ENCODE peak calls at places on chromosomes 13 and 19, in five cellular contexts. R is tibial nerve, V is Peyer's patch, S is GM23338, K is heart right ventricle. E is an unnamed sample.

GRCh38 chr19:4913996-4914735 is 4.9 kb downstream of the UHRF1 start:
- DNase-seq in R (no peak), V (peak; percentile 25), S (no peak), K (no peak), E (no peak)

GRCh38 chr13:76885203-76886004 is 801 bp downstream of the KCTD12 start:
- DNase-seq in R (peak; percentile 68), V (peak; percentile 66), S (peak; percentile 80), K (peak; percentile 71), E (peak; percentile 54)

GRCh38 chr13:106532111-106532929 is 3.1 kb downstream of the EFNB2 start:
- DNase-seq in R (no peak), V (no peak), S (no peak), K (no peak), E (no peak)

GRCh38 chr19:35106291-35106583 is 9.4 kb upstream of the FXYD3 start:
- DNase-seq in R (no peak), V (no peak), S (no peak), K (no peak), E (peak; percentile 88)

GRCh38 chr13:50512602-50513527 is 330.6 kb downstream of the DLEU7 start:
- DNase-seq in R (peak; percentile 38), V (peak; percentile 80), S (no peak), K (peak; percentile 65), E (no peak)

GRCh38 chr13:20414475-20415287 is 111.0 kb downstream of the CRYL1 start:
- DNase-seq in R (no peak), V (no peak), S (peak; percentile 69), K (no peak), E (no peak)

GRCh38 chr13:75762066-75762937 is 126.2 kb downstream of the LMO7 start:
- DNase-seq in R (no peak), V (peak; percentile 21), S (no peak), K (no peak), E (no peak)

GRCh38 chr19:45911291-45911690 is 3.3 kb downstream of the NANOS2 start:
- DNase-seq in R (no peak), V (no peak), S (no peak), K (no peak), E (no peak)

GRCh38 chr13:43374621-43375020 is 351.2 kb downstream of the DNAJC15 start:
- DNase-seq in R (no peak), V (no peak), S (no peak), K (no peak), E (no peak)

GRCh38 chr19:47507924-47508553 is 6.8 kb downstream of the NAPA start:
- DNase-seq in R (no peak), V (no peak), S (peak; percentile 36), K (no peak), E (no peak)

GRCh38 chr19:35168261-35168660 is 13.7 kb downstream of the FXYD5 start:
- DNase-seq in R (no peak), V (no peak), S (no peak), K (no peak), E (no peak)

GRCh38 chr13:74424455-74424854 is 290.3 kb upstream of the KLF12 start:
- DNase-seq in R (no peak), V (no peak), S (no peak), K (no peak), E (no peak)

GRCh38 chr19:45878043-45878794 is 7.7 kb downstream of the IRF2BP1 start:
- DNase-seq in R (no peak), V (no peak), S (no peak), K (no peak), E (no peak)

GRCh38 chr13:19910336-19911072 is 47.1 kb upstream of the ZMYM5 start:
- DNase-seq in R (no peak), V (no peak), S (no peak), K (no peak), E (no peak)

GRCh38 chr13:99176309-99177276 is 24.1 kb upstream of the UBAC2 start:
- DNase-seq in R (peak; percentile 36), V (peak; percentile 85), S (peak; percentile 94), K (peak; percentile 67), E (peak; percentile 30)

GRCh38 chr19:3818479-3818878 is 32.3 kb upstream of the MATK start:
- DNase-seq in R (no peak), V (no peak), S (no peak), K (no peak), E (peak; percentile 21)

GRCh38 chr13:77519808-77520207 is 15.7 kb upstream of the SCEL start:
- DNase-seq in R (no peak), V (no peak), S (no peak), K (no peak), E (no peak)

GRCh38 chr13:109869312-109870237 is 83.2 kb upstream of the IRS2 start:
- DNase-seq in R (peak; percentile 42), V (no peak), S (peak; percentile 28), K (peak; percentile 81), E (peak; percentile 40)

GRCh38 chr13:106036870-106037269 is 498.6 kb downstream of the EFNB2 start:
- DNase-seq in R (no peak), V (no peak), S (peak; percentile 39), K (no peak), E (no peak)

GRCh38 chr19:2296141-2296540 is 11.8 kb downstream of the LINGO3 start:
- DNase-seq in R (no peak), V (no peak), S (no peak), K (no peak), E (no peak)

GRCh38 chr19:41940443-41941409 is 12.5 kb upstream of the ERFL start:
- DNase-seq in R (no peak), V (no peak), S (peak; percentile 17), K (no peak), E (no peak)

GRCh38 chr19:58563034-58563573 is 4.7 kb upstream of the UBE2M start:
- DNase-seq in R (no peak), V (no peak), S (peak; percentile 50), K (no peak), E (no peak)

GRCh38 chr13:99031725-99032298 is 53.9 kb upstream of the DOCK9 start:
- DNase-seq in R (no peak), V (no peak), S (no peak), K (no peak), E (no peak)

GRCh38 chr19:35214766-35215422 is 13.6 kb downstream of the FAM187B start:
- DNase-seq in R (no peak), V (no peak), S (no peak), K (no peak), E (no peak)

GRCh38 chr13:59914556-59914955 is 249.2 kb downstream of the DIAPH3 start:
- DNase-seq in R (no peak), V (no peak), S (no peak), K (no peak), E (no peak)

GRCh38 chr13:101181076-101181685 is 235.1 kb downstream of the NALCN start:
- DNase-seq in R (no peak), V (no peak), S (no peak), K (no peak), E (no peak)

GRCh38 chr19:16896098-16896912 is 7.5 kb downstream of the F2RL3 start:
- DNase-seq in R (no peak), V (no peak), S (peak; percentile 63), K (no peak), E (no peak)

GRCh38 chr19:36837902-36838783 is at the start of gene ZNF790:
- DNase-seq in R (peak; percentile 60), V (peak; percentile 75), S (peak; percentile 97), K (peak; percentile 85), E (peak; percentile 86)

GRCh38 chr19:3945838-3946237 is 13.0 kb downstream of the NMRK2 start:
- DNase-seq in R (no peak), V (no peak), S (no peak), K (no peak), E (no peak)

GRCh38 chr13:29581666-29582065 is 13.8 kb downstream of the SLC7A1 start:
- DNase-seq in R (no peak), V (no peak), S (peak; percentile 50), K (no peak), E (no peak)

GRCh38 chr19:15461694-15462093 is 2.6 kb downstream of the RASAL3 start:
- DNase-seq in R (no peak), V (no peak), S (no peak), K (no peak), E (no peak)
- H3K27ac ChIP-seq in R (no peak overlapping the region), V (no peak overlapping the region), S (no peak overlapping the region), K (no peak overlapping the region), E (no peak overlapping the region)

GRCh38 chr19:18291019-18291524 is 9.7 kb upstream of the JUND start:
- DNase-seq in R (no peak), V (no peak), S (peak; percentile 26), K (peak; percentile 50), E (no peak)
- H3K27ac ChIP-seq in R (peak overlapping the region; percentile 98), V (peak overlapping the region; percentile 99), S (peak overlapping the region; percentile 98), K (peak overlapping the region; percentile 100), E (peak overlapping the region; percentile 94)

DNA sequence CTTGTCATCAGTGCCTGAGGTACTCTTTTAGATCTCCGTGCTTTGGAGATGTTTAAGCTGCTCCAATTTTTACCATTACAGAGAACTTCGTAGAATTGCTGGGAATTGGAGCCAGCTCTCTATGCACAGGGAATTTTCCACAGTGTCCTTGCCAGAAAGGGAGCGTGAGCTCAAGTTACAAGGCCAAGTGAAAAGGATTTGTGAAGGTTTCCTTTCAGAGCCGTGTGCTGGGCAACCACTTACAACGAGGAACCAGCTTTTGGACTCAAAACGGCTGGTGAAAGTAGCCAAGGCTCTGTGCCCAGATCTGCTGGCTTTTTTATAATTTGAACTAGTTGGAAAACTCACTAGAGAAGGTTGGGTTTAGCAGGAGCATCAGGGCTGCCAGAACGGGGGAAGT is 82.5 kb downstream of the NUFIP1 start:
- DNase-seq in R (no peak), V (no peak), S (no peak), K (no peak), E (peak; percentile 12)
- H3K27ac ChIP-seq in R (peak overlapping the region; percentile 79), V (peak overlapping the region; percentile 80), S (no peak overlapping the region), K (no peak overlapping the region), E (no peak overlapping the region)

DNA sequence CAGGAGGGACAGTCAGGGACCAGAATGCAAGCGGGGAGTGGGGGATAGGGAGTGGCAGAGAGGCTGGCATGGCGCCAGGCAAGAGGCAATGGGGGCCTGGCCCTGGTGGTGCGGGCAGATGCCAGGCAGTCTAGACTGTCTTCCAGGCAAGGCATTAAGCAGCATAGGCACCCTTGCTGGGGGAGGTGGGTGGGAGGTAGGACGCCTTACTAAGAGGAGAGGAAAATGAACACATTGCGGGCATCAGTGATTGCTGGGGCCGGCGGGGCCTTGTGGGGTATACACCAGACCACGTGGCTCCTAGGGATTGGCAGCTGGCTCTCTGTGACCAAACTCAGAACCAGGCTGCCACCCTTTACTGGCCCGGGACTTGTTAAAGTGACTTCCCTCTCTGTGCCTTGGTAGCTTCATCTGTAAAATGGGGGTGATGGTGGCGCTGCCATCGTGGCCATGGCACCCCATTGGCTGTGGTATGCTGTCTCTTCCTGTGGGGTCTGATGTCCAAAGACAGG is 46.0 kb downstream of the DNM2 start:
- DNase-seq in R (no peak), V (no peak), S (no peak), K (no peak), E (no peak)
- H3K27ac ChIP-seq in R (no peak overlapping the region), V (peak overlapping the region; percentile 84), S (no peak overlapping the region), K (peak overlapping the region; percentile 78), E (peak overlapping the region; percentile 75)

DNA sequence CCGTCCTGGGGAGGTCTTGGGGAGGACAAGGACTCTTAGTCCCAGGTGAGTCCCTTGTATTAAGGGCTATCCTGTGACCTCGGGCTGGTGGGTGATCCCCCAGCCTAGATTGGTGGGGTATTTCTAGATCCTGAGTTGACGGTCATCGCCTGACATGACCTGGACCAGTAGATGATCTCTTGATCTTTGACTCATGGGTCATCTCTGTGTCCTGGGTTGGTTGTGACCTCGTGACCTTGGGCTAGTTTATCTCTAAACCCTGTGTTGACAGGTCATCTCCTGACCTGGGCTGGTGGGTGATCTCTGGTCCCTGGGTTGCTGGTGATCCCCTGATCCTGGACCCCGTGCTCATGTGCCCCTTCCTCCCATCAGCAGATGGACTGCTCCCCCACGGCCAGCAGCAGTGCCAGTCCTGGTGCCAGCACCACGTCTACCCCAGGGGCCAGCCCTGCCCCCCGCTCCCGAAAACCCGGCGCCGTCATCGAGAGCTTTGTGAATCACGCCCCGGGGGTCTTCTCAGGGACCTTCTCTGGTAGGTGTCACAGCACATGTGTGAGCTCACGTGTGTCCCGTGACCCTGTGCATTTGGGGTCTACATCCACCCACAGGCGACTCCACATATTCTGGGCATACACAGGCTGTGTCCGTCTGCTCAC is 6.3 kb downstream of the MIDN start:
- DNase-seq in R (no peak), V (no peak), S (no peak), K (no peak), E (no peak)
- H3K27ac ChIP-seq in R (peak overlapping the region; percentile 100), V (peak overlapping the region; percentile 99), S (peak overlapping the region; percentile 55), K (peak overlapping the region; percentile 100), E (peak overlapping the region; percentile 100)

E was measured in substantia nigra.